ENCODE peak calls at places on chromosomes 1 and 21, in eight cellular contexts. U is right lobe of liver, J is tibial nerve, M is uterus, Q is transverse colon, L is A549, E is body of pancreas, G is thyroid gland. H is an unnamed sample. For H3K4me1, the result is how much of the 10 kb centered on the place peaks cover.

GRCh38 chr1:227795732-227796131 is 19.7 kb upstream of the PRSS38 start:
- DNase-seq in U (no peak), J (no peak), M (no peak), Q (no peak), L (no peak), E (no peak), G (no peak), H (no peak)

GRCh38 chr1:78081980-78082860 is 36.5 kb downstream of the GIPC2 start:
- DNase-seq in U (no peak), J (no peak), M (no peak), Q (no peak), L (no peak), E (no peak), G (no peak), H (no peak)

GRCh38 chr21:36260030-36260787 is 59.8 kb upstream of the MORC3 start:
- DNase-seq in U (no peak), J (no peak), M (peak), Q (peak), L (peak), E (peak), G (peak), H (no peak)

GRCh38 chr1:19450811-19451564 is 34.4 kb downstream of the CAPZB start:
- DNase-seq in U (no peak), J (no peak), M (no peak), Q (no peak), L (peak), E (peak), G (no peak), H (no peak)

GRCh38 chr1:231171623-231172197 is 9.9 kb downstream of the TRIM67 start:
- DNase-seq in U (no peak), J (no peak), M (no peak), Q (no peak), L (no peak), E (no peak), G (no peak), H (no peak)

GRCh38 chr1:203084588-203085527 is 954 bp downstream of the MYOG start:
- DNase-seq in U (no peak), J (no peak), M (no peak), Q (no peak), L (no peak), E (no peak), G (no peak), H (no peak)

GRCh38 chr1:20158358-20159070 is 19.4 kb downstream of the PLA2G2F start:
- DNase-seq in U (no peak), J (no peak), M (no peak), Q (no peak), L (no peak), E (no peak), G (peak), H (no peak)

GRCh38 chr1:97989094-97989680 is 68.4 kb upstream of the DPYD start:
- DNase-seq in U (no peak), J (no peak), M (no peak), Q (no peak), L (no peak), E (no peak), G (no peak), H (no peak)

GRCh38 chr1:231590453-231591198 is 36.0 kb upstream of the DISC1 start:
- DNase-seq in U (peak), J (no peak), M (peak), Q (peak), L (peak), E (peak), G (peak), H (no peak)

GRCh38 chr1:159955456-159955855 is 1.4 kb upstream of the SLAMF9 start:
- DNase-seq in U (no peak), J (no peak), M (no peak), Q (no peak), L (no peak), E (no peak), G (no peak), H (no peak)

GRCh38 chr1:182059936-182060335 is 1.6 kb downstream of the ZNF648 start:
- DNase-seq in U (no peak), J (no peak), M (no peak), Q (no peak), L (no peak), E (no peak), G (no peak), H (no peak)

GRCh38 chr1:156914440-156914856 is 6.0 kb upstream of the LRRC71 start:
- DNase-seq in U (no peak), J (no peak), M (no peak), Q (no peak), L (no peak), E (no peak), G (no peak), H (no peak)

GRCh38 chr1:201190624-201191051 is at the start of gene IGFN1:
- DNase-seq in U (no peak), J (no peak), M (no peak), Q (no peak), L (no peak), E (no peak), G (peak), H (no peak)

GRCh38 chr1:168825129-168825528 is 96.1 kb upstream of the DPT start:
- DNase-seq in U (no peak), J (no peak), M (no peak), Q (no peak), L (no peak), E (no peak), G (no peak), H (no peak)

GRCh38 chr1:12770620-12771019 is 2.9 kb upstream of the PRAMEF12 start:
- DNase-seq in U (no peak), J (no peak), M (no peak), Q (no peak), L (no peak), E (no peak), G (no peak), H (no peak)

GRCh38 chr1:236143104-236143948 is 987 bp downstream of the GPR137B start:
- DNase-seq in U (no peak), J (no peak), M (no peak), Q (no peak), L (no peak), E (no peak), G (no peak), H (no peak)

GRCh38 chr1:32336963-32337675 is 1.1 kb upstream of the MARCKSL1 start:
- DNase-seq in U (peak), J (no peak), M (peak), Q (peak), L (no peak), E (no peak), G (peak), H (peak)

GRCh38 chr1:5913078-5913845 is 79.0 kb downstream of the NPHP4 start:
- DNase-seq in U (no peak), J (no peak), M (no peak), Q (no peak), L (no peak), E (no peak), G (no peak), H (no peak)

GRCh38 chr1:153428790-153429189 is 12.5 kb downstream of the S100A7A start:
- DNase-seq in U (no peak), J (no peak), M (no peak), Q (no peak), L (no peak), E (no peak), G (no peak), H (no peak)

GRCh38 chr21:25569084-25569483 is 38.2 kb downstream of the MRPL39 start:
- DNase-seq in U (no peak), J (no peak), M (no peak), Q (no peak), L (no peak), E (no peak), G (no peak), H (no peak)

GRCh38 chr1:35807614-35808375 is at the start of gene AGO4:
- DNase-seq in U (peak), J (no peak), M (peak), Q (peak), L (peak), E (peak), G (peak), H (peak)

GRCh38 chr21:45352621-45353125 is 52.3 kb upstream of the COL18A1 start:
- DNase-seq in U (no peak), J (no peak), M (no peak), Q (no peak), L (no peak), E (no peak), G (no peak), H (no peak)

GRCh38 chr21:19759836-19760235 is 1238.4 kb upstream of the NCAM2 start:
- DNase-seq in U (no peak), J (no peak), M (no peak), Q (no peak), L (no peak), E (no peak), G (no peak), H (no peak)

GRCh38 chr1:167750641-167751040 is 28.9 kb downstream of the MPZL1 start:
- DNase-seq in U (no peak), J (no peak), M (no peak), Q (no peak), L (no peak), E (no peak), G (no peak), H (no peak)

GRCh38 chr1:88763649-88764406 is 79.8 kb downstream of the PKN2 start:
- DNase-seq in U (no peak), J (no peak), M (no peak), Q (no peak), L (no peak), E (no peak), G (no peak), H (no peak)

GRCh38 chr1:93255222-93256079 is 74.9 kb downstream of the CCDC18 start:
- DNase-seq in U (no peak), J (no peak), M (no peak), Q (no peak), L (no peak), E (no peak), G (no peak), H (no peak)

GRCh38 chr1:240230821-240231220 is 139.1 kb downstream of the FMN2 start:
- DNase-seq in U (no peak), J (no peak), M (no peak), Q (no peak), L (no peak), E (no peak), G (no peak), H (no peak)

GRCh38 chr1:244116946-244117345 is 65.9 kb downstream of the ZBTB18 start:
- DNase-seq in U (no peak), J (no peak), M (no peak), Q (no peak), L (no peak), E (no peak), G (no peak), H (no peak)

GRCh38 chr1:74513396-74513795 is 985 bp upstream of the LRRC53 start:
- DNase-seq in U (no peak), J (no peak), M (no peak), Q (no peak), L (no peak), E (no peak), G (no peak), H (no peak)

GRCh38 chr21:42107881-42108553 is 36.9 kb downstream of the UMODL1 start:
- DNase-seq in U (peak), J (no peak), M (no peak), Q (peak), L (peak), E (peak), G (peak), H (peak)

GRCh38 chr1:27604579-27605299 is 795 bp upstream of the AHDC1 start:
- DNase-seq in U (no peak), J (no peak), M (no peak), Q (no peak), L (no peak), E (no peak), G (no peak), H (no peak)

GRCh38 chr1:20486457-20487235 is 636 bp upstream of the CAMK2N1 start:
- DNase-seq in U (peak), J (no peak), M (peak), Q (peak), L (peak), E (peak), G (peak), H (peak)

DNA sequence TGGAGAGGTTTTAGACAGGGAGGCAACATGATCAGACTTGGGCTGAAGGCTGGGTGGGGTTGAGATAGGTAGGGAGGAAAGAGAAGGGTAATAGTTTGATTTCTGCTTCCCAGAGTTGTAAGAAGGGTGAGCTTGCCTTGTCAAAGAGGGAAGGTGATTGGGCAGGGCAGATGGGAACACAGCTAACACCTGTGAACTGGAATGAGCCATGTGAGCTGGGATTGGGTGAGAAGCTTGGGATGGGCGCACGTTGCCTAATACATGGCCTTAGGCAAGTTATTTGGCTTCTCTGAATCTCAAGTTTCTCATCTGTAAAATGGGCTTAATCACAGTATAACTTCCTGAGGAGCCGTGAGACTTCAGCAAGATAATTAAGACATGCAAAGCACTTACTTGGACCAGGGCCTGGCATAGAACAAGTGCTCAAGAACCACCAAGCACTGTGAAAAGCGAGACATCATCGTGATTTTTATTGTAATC is 33.8 kb upstream of the ID3 start:
- DNase-seq in U (no peak), J (no peak), M (no peak), Q (no peak), L (no peak), E (no peak), G (no peak), H (no peak)
- H3K4me1 ChIP-seq in U (under half), J (under half), M (under half), Q (under half), L (half or more), E (under half), G (under half), H (under half)

GRCh38 chr1:155481761-155482160 is 80.8 kb downstream of the ASH1L start:
- DNase-seq in U (no peak), J (no peak), M (no peak), Q (no peak), L (no peak), E (no peak), G (no peak), H (no peak)

GRCh38 chr1:155473422-155473821 is 89.2 kb downstream of the ASH1L start:
- DNase-seq in U (no peak), J (no peak), M (no peak), Q (no peak), L (no peak), E (no peak), G (no peak), H (no peak)

GRCh38 chr1:155479205-155479604 is 83.4 kb downstream of the ASH1L start:
- DNase-seq in U (no peak), J (no peak), M (no peak), Q (no peak), L (no peak), E (no peak), G (no peak), H (no peak)

GRCh38 chr1:155474156-155474555 is 88.4 kb downstream of the ASH1L start:
- DNase-seq in U (no peak), J (no peak), M (no peak), Q (no peak), L (no peak), E (no peak), G (no peak), H (no peak)

DNA sequence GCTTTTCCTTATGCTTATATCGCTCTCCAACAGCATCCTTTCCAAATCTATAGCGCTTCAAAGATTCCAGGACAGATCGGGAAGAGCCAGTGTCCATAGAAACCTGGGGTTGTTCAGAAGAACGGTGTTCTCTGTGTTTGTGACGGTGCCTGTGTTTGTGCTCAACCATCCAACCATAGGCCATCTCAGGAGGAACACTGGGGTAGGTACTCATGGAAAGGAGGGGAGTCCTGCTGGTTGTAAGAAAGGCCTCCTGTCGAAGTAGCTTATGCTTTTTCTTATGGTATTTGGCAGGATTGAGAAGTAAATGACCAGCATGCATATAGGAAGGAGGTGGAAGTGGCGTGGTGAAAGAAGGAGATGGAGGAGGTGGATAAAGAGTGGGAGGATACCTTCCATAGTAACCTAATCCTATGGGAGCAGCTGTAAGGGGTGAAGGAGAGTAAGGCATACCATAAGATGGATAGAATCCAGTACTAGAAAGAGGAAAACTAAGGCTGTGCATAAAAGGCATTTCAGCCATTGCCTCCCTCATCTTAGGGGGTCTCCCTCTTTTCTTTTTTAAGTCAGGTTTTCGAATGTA is 84.2 kb downstream of the ASH1L start:
- DNase-seq in U (no peak), J (no peak), M (no peak), Q (no peak), L (no peak), E (no peak), G (no peak), H (no peak)
- TF ChIP-seq POLR2A in U (no peak), J (no peak), M (no peak), Q (no peak), L (no peak), E (no peak), G (no peak), H (no peak)

DNA sequence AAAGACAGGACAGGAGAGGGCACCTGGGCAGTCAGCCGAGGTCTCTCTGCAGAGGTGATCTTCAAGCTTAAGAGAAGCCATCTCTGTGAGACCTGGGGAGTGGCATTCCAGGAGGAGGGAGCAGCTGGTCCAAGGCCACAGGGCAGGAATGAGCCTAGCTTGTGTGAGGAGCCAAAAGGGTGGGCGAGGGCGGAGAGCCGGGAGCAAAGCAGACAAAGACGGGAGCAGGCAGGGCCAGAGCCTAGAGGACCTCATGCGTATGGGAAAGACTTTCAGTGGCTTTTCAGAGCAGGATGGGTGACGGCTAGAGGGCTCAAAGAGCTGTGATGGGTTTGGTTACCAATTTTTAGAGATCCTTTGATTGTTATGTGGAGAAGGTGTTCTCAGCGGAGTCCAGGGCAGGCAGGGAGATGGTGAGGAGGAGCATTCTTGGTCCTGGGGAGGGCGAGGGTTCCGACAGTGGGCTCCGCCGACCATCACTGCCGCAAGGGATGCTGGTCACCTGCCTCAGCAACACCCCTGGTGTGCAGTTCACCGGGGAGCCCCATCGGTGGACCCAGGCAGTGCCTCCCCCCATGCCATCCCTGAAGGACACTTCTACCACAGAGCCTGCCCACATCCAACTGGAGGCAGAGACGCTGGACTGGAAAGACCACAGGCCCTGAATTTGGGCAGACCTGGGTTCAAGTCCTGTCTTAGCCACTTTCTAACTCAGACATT is 122.9 kb upstream of the IRF2BP2 start:
- DNase-seq in U (no peak), J (no peak), M (no peak), Q (no peak), L (no peak), E (no peak), G (no peak), H (no peak)
- H3K27ac ChIP-seq in U (no peak), J (no peak), M (no peak), Q (no peak), L (no peak), E (no peak), G (no peak), H (no peak)

GRCh38 chr1:206710457-206710823 is 25.7 kb downstream of the MAPKAPK2 start:
- DNase-seq in U (no peak), J (no peak), M (no peak), Q (no peak), L (no peak), E (no peak), G (no peak), H (no peak)

GRCh38 chr1:206708058-206708457 is 23.4 kb downstream of the MAPKAPK2 start:
- DNase-seq in U (no peak), J (no peak), M (no peak), Q (peak), L (no peak), E (no peak), G (no peak), H (no peak)

GRCh38 chr1:206708882-206709281 is 24.2 kb downstream of the MAPKAPK2 start:
- DNase-seq in U (no peak), J (no peak), M (no peak), Q (no peak), L (no peak), E (no peak), G (no peak), H (no peak)

GRCh38 chr1:206709772-206710456 is 25.2 kb downstream of the MAPKAPK2 start:
- DNase-seq in U (no peak), J (no peak), M (no peak), Q (no peak), L (no peak), E (no peak), G (no peak), H (no peak)

DNA sequence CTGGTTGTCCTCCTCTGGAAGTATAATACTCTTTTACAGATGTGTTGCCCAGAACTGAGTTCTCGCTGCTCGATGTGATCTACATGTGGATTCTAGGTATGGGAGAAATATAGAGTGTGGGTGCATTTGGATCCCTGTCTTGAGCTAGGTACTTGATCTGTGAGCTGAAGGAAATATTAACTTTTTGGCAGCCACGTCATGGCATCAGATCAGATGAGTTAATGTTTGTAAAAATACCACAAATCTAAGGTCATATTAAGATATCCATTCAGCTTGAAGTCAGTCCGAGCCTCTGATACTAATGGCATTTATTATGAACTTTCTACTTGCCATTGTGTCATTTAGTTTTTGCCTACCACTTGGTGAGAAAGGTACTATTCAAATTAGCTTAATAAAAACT is 24.6 kb downstream of the MAPKAPK2 start:
- DNase-seq in U (no peak), J (no peak), M (no peak), Q (no peak), L (no peak), E (no peak), G (no peak), H (no peak)
- H3K4me1 ChIP-seq in U (half or more), J (half or more), M (under half), Q (half or more), L (half or more), E (half or more), G (half or more), H (under half)

GRCh38 chr1:23792151-23792945 is 1.4 kb downstream of the LYPLA2 start:
- DNase-seq in U (no peak), J (no peak), M (no peak), Q (no peak), L (no peak), E (no peak), G (no peak), H (no peak)

GRCh38 chr1:23791434-23792047 is 596 bp downstream of the LYPLA2 start:
- DNase-seq in U (peak), J (no peak), M (no peak), Q (peak), L (no peak), E (no peak), G (peak), H (no peak)

GRCh38 chr1:23793861-23794731 is 3.2 kb downstream of the LYPLA2 start:
- DNase-seq in U (no peak), J (no peak), M (no peak), Q (no peak), L (no peak), E (no peak), G (peak), H (no peak)

GRCh38 chr1:23790696-23791433 is at the start of gene LYPLA2:
- DNase-seq in U (peak), J (peak), M (peak), Q (peak), L (peak), E (peak), G (peak), H (peak)

GRCh38 chr1:23793018-23793781 is 2.3 kb downstream of the LYPLA2 start:
- DNase-seq in U (peak), J (no peak), M (no peak), Q (peak), L (no peak), E (peak), G (peak), H (no peak)
- TF ChIP-seq POLR2A in U (no peak), J (no peak), M (no peak), Q (peak), L (no peak), E (no peak), G (no peak), H (no peak)

GRCh38 chr1:247387096-247387495 is 28.9 kb upstream of the NLRP3 start:
- DNase-seq in U (no peak), J (no peak), M (no peak), Q (no peak), L (no peak), E (no peak), G (no peak), H (no peak)
- H3K27ac ChIP-seq in U (no peak), J (peak), M (no peak), Q (no peak), L (no peak), E (no peak), G (no peak), H (no peak)

GRCh38 chr1:46204406-46204742 is 1.2 kb downstream of the LURAP1 start:
- DNase-seq in U (no peak), J (no peak), M (no peak), Q (no peak), L (no peak), E (no peak), G (peak), H (no peak)
- H3K4me1 ChIP-seq in U (under half), J (under half), M (under half), Q (under half), L (under half), E (under half), G (under half), H (under half)